ENCODE peak calls at places on chromosomes 11 and 22, in four cellular contexts. R is HepG2, I is K562, J is GM12878. S is an unnamed sample.

GRCh38 chr11:61862714-61863547 is 28.4 kb downstream of the FADS3 start:
- DNase-seq in I (no peak), J (no peak), R (no peak), S (no peak)

GRCh38 chr11:24386551-24387404 is 110.1 kb upstream of the LUZP2 start:
- DNase-seq in I (no peak), R (peak), J (no peak), S (no peak)

GRCh38 chr11:5250777-5251176 is 1.1 kb upstream of the HBG1 start:
- DNase-seq in R (no peak), I (no peak), J (no peak), S (no peak)

GRCh38 chr22:30308096-30308495 is 18.6 kb downstream of the TBC1D10A start:
- DNase-seq in I (no peak), J (no peak), R (no peak), S (no peak)

GRCh38 chr11:58912124-58912523 is 27.2 kb upstream of the GLYATL1 start:
- DNase-seq in R (no peak), J (no peak), I (no peak), S (no peak)

GRCh38 chr11:15577519-15577918 is 462.8 kb downstream of the INSC start:
- DNase-seq in I (no peak), R (no peak), J (no peak), S (no peak)

GRCh38 chr11:11880179-11880578 is 38.4 kb downstream of the USP47 start:
- DNase-seq in R (no peak), J (no peak), I (no peak), S (no peak)

GRCh38 chr22:41560095-41560487 is 719 bp upstream of the CSDC2 start:
- DNase-seq in R (no peak), I (no peak), J (no peak), S (no peak)

GRCh38 chr11:86931965-86932332 is 23.2 kb downstream of the FZD4 start:
- DNase-seq in J (no peak), I (peak), R (no peak), S (peak)

GRCh38 chr11:35162795-35163194 is 23.8 kb downstream of the CD44 start:
- DNase-seq in J (no peak), R (no peak), I (no peak), S (no peak)

GRCh38 chr11:69541501-69542313 is 60.2 kb downstream of the LINC01488 start:
- DNase-seq in R (peak), J (no peak), I (no peak), S (peak)

GRCh38 chr11:121723261-121723741 is 270.5 kb upstream of the SORL1-AS1 start:
- DNase-seq in I (no peak), J (no peak), R (no peak), S (no peak)

GRCh38 chr11:95398437-95399112 is 167.6 kb upstream of the SESN3 start:
- DNase-seq in J (no peak), I (no peak), R (no peak), S (no peak)

GRCh38 chr11:18313985-18314763 is 7.8 kb downstream of the HPS5 start:
- DNase-seq in R (no peak), I (no peak), J (no peak), S (peak)

GRCh38 chr22:22176929-22177616 is 67.5 kb upstream of the VPREB1 start:
- DNase-seq in I (no peak), R (no peak), J (no peak), S (no peak)

GRCh38 chr11:33089776-33090175 is 50.4 kb downstream of the TCP11L1 start:
- DNase-seq in J (no peak), I (no peak), R (no peak), S (peak)

GRCh38 chr11:66768818-66769217 is 39.8 kb upstream of the SPTBN2 start:
- DNase-seq in I (no peak), J (no peak), R (no peak), S (no peak)

GRCh38 chr11:113673566-113674396 is 32.3 kb downstream of the TMPRSS5 start:
- DNase-seq in I (no peak), J (no peak), R (no peak), S (no peak)

GRCh38 chr11:102157219-102157618 is 47.0 kb downstream of the YAP1 start:
- DNase-seq in R (peak), I (no peak), J (no peak), S (no peak)

GRCh38 chr11:77152846-77153245 is 24.8 kb downstream of the MYO7A start:
- DNase-seq in R (no peak), J (no peak), I (no peak), S (no peak)
- TF ChIP-seq CHD4 in R (no peak), J (no peak), I (no peak), S (no peak)

GRCh38 chr11:60159284-60159683 is 23.6 kb downstream of the MS4A6A start:
- DNase-seq in J (no peak), R (no peak), I (no peak), S (no peak)
- TF ChIP-seq CHD4 in J (no peak), R (no peak), I (no peak), S (no peak)

DNA sequence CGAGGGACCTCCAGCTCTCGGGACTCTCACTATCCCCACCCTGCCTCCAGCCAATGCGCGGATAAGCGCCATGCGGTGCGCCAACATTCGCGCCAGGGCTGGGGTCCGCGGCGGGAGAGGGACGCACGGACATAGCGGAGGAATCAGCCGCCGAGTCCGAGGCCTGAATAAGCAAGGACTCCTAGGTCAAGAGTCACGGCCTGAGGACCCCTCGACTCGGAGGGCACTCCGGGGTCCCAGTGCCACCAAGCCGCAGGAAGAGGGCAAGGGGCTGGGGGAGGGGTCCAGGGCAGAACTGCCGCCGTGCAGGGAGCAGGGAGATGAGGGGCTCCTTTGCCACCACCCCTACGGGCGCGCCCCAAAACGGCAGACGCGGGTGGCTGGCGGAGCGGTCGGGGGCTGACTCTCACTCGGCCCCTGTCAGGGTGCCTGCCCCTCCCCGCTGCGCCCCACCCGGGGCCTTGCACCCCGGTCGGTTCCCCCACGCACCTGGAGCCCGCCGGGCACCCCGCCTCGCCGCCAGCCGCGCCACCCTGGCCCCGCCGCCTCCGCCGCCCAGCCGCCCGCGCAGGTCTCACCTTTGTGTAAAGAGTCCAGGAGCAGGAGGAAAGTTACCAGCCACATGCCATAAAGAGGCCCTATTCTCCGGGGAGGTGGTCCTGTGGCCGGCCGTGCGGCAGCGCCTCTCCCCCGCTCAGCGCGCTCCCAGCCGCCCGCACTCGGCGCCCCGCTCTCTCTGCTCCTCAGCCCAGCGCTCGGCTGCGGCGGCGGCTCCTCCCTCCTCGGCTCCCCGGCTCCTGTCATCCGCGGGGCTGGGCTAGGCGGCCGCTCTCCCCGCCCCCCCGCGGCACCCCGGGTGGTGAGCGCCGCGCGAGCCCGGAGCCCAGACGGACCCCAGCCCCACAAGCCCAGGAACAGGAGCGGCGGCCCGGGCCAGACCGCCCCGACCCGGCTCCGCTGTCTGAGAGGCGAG is at the start of gene DSCAML1:
- DNase-seq in I (peak), R (no peak), J (no peak), S (no peak)
- TF ChIP-seq CHD4 in I (no peak), R (no peak), J (no peak), S (no peak)

DNA sequence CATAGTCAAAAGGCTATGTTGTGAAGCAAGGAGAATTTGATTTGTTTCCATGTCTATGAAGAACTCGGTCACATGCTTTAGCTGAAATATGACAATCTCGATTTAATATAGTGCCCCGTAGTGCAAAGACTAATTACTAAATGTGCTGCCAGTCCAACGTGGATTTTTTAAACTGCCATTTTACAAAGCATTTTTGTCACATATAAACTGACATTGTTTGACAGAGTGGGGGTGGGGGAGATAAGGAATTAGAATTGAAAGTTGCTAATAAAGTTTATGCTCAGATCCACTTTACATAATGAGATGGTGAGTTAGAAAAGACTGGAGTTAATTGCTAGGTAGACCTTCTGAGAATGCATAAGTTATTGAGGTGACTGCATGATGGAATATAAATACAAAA is 159.0 kb upstream of the MTNR1B start:
- DNase-seq in R (no peak), I (no peak), J (no peak), S (no peak)
- TF ChIP-seq CHD4 in R (no peak), I (no peak), J (no peak), S (no peak)

GRCh38 chr11:22624742-22625447 is 728 bp downstream of the FANCF start:
- DNase-seq in I (peak), R (peak), J (peak), S (peak)

GRCh38 chr11:22627421-22627820 is 1.8 kb upstream of the FANCF start:
- DNase-seq in R (no peak), I (no peak), J (no peak), S (no peak)

GRCh38 chr11:22625448-22626287 is at the start of gene FANCF:
- DNase-seq in R (peak), I (peak), J (peak), S (peak)

DNA sequence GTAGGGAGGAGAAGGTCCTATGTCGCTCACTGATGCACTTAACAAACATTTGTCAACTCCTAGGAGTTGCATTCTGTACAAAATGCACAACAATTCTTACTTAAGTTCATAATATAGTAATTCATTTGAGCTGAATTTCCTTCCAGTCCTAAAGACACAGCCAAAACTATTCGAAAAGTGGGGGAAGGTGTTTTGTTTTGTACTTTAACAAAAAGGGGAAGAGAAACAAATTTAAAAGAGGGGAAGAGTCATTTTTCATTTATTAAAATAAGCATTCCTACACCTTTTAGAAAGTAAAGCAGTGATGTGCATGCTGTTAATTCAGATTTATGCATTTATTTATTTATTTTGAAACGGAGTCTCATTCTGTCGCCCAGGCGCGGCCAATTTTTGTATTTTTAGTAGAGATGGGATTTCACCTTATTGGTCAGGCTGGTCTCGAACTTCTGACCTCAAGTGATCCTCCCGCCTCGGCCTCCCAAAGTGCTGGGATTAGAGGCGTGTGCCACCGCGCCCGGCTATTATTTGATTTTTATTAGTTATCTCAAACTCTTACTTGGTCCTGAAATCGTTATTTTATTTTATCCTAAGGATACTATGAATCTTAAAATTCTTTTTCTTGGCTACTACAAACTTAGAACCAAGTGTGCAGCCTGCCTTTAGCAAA is 1.1 kb upstream of the FANCF start:
- DNase-seq in R (no peak), I (no peak), J (no peak), S (no peak)
- TF ChIP-seq CHD4 in R (no peak), I (no peak), J (no peak), S (no peak)

DNA sequence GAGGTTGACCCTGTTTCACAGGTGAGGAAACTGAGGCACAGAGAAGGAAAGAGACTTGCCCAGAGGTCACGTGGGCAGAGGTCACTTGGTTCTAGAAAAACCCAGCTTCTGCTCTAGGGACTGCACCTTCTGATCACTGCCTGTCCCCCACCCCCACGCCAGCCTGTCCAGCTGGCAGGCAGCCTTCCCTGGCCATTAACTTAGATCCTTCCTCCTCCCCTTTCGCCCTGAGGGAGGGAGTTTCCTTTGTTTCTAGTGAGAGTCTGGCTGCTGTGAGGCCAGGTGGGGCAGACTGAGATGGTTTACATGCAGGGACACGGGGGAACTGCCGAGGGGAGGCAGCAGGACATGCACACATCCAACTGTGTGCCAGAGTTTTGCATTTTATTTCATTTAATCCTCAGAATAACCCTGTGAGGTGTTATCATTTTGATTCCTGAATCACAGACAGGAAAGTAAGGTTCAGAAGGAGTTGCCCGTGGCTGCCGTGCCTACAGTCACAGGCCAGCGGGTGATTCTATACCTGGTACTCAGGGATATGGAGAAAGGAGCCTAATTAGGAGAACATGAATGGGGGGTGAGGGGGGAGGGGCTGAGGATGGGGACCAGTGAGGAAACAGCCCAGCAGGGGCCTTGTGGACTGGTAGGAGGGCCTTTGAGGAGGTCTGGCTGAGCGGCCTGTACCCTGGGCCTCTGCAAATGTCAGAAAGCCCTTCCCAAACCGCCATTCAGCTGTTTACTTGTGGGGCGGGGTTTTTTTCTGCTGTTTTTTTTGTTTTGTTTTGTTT is 3.4 kb downstream of the FAM83F start:
- DNase-seq in I (no peak), R (no peak), J (no peak), S (peak)
- TF ChIP-seq CHD4 in I (no peak), R (no peak), J (no peak), S (no peak)

S was measured in A549.